ENCODE peak calls at places on chromosomes 4 and X, in four cellular contexts. V, P, L and J are unnamed samples.

GRCh38 chr4:99746443-99746842 is 70.2 kb upstream of the DAPP1 start:
- DNase-seq in V (no peak), P (no peak), L (no peak), J (no peak)

GRCh38 chrX:118347131-118347530 is 1.2 kb downstream of the WDR44 start:
- DNase-seq in V (peak; percentile 45), P (no peak), L (no peak), J (no peak)

GRCh38 chr4:84596826-84597225 is 13.9 kb downstream of the CDS1 start:
- DNase-seq in V (no peak), P (no peak), L (no peak), J (no peak)

GRCh38 chr4:91288702-91289311 is 1015.0 kb upstream of the GRID2 start:
- DNase-seq in V (no peak), P (no peak), L (no peak), J (no peak)

GRCh38 chr4:145618210-145618911 is 824 bp upstream of the MMAA start:
- DNase-seq in V (peak; percentile 13), P (peak; percentile 7), L (no peak), J (no peak)

GRCh38 chrX:253451-254297 is 27.5 kb upstream of the PLCXD1 start:
- DNase-seq in V (no peak), P (no peak), L (no peak), J (no peak)

GRCh38 chr4:130985371-130985770 is 1889.4 kb downstream of the C4orf33 start:
- DNase-seq in V (no peak), P (no peak), L (no peak), J (no peak)

GRCh38 chrX:120790118-120790517 is 85.5 kb downstream of the CT47B1 start:
- DNase-seq in V (peak; percentile 76), P (no peak), L (peak; percentile 50), J (peak; percentile 50)

GRCh38 chr4:56289934-56290333 is 97.4 kb downstream of the AASDH start:
- DNase-seq in V (no peak), P (no peak), L (no peak), J (no peak)

GRCh38 chr4:169225812-169226211 is 44.9 kb downstream of the SH3RF1 start:
- DNase-seq in V (no peak), P (no peak), L (no peak), J (no peak)